ENCODE peak calls at places on chromosomes 4 and X, in six cellular contexts. S, L, K, R, C and A are unnamed samples.

GRCh38 chr4:68129793-68130192 is at the start of gene TMPRSS11F:
- DNase-seq in C (no peak), K (no peak), L (no peak), S (no peak), R (peak), A (no peak)

GRCh38 chr4:48109413-48110263 is 24.4 kb downstream of the TXK start:
- DNase-seq in C (no peak), L (no peak), K (peak), R (peak), S (peak), A (peak)

GRCh38 chrX:150506486-150506885 is 61.9 kb upstream of the MTM1 start:
- DNase-seq in C (peak), L (no peak), S (no peak), R (no peak), K (no peak), A (peak)

GRCh38 chr4:153766758-153767157 is 6.9 kb upstream of the RNF175 start:
- DNase-seq in K (no peak), L (no peak), S (no peak), R (no peak), C (no peak), A (no peak)

GRCh38 chr4:94759767-94760211 is 2.0 kb downstream of the BMPR1B start:
- DNase-seq in C (no peak), L (no peak), R (no peak), K (no peak), S (no peak), A (no peak)

GRCh38 chrX:118497180-118497814 is 1.7 kb downstream of the DOCK11 start:
- DNase-seq in R (no peak), L (no peak), C (no peak), S (no peak), K (peak), A (no peak)

GRCh38 chr4:177070533-177070932 is 239.1 kb upstream of the NEIL3 start:
- DNase-seq in R (no peak), S (no peak), L (no peak), K (no peak), C (no peak), A (no peak)

GRCh38 chr4:35818520-35818919 is 425.8 kb downstream of the ARAP2 start:
- DNase-seq in S (no peak), K (no peak), R (no peak), L (no peak), C (no peak), A (no peak)

GRCh38 chrX:139560221-139560620 is 29.7 kb downstream of the F9 start:
- DNase-seq in S (no peak), L (no peak), R (no peak), C (no peak), K (no peak), A (no peak)

GRCh38 chr4:116953947-116954346 is 131.4 kb downstream of the TRAM1L1 start:
- DNase-seq in L (no peak), C (no peak), R (no peak), K (no peak), S (no peak), A (no peak)

GRCh38 chr4:7192252-7193039 is at the start of gene SORCS2:
- DNase-seq in L (peak), K (peak), S (peak), R (peak), C (peak), A (peak)

GRCh38 chrX:10681167-10681566 is 60.8 kb upstream of the MID1 start:
- DNase-seq in C (no peak), L (no peak), K (no peak), S (no peak), R (no peak), A (no peak)

GRCh38 chr4:28310926-28311325 is 1450.3 kb downstream of the STIM2 start:
- DNase-seq in K (no peak), C (no peak), R (no peak), S (no peak), L (no peak), A (no peak)

GRCh38 chr4:3880595-3881120 is 114.5 kb downstream of the ADRA2C start:
- DNase-seq in S (peak), R (peak), L (peak), K (peak), C (peak), A (peak)

GRCh38 chrX:134452591-134452990 is 7.4 kb upstream of the HPRT1 start:
- DNase-seq in R (no peak), L (no peak), S (no peak), C (no peak), K (no peak), A (no peak)

GRCh38 chrX:134457708-134458107 is 2.3 kb upstream of the HPRT1 start:
- DNase-seq in K (no peak), R (no peak), L (no peak), S (no peak), C (no peak), A (no peak)

GRCh38 chrX:134454506-134454905 is 5.5 kb upstream of the HPRT1 start:
- DNase-seq in L (no peak), C (no peak), R (no peak), S (no peak), K (no peak), A (no peak)

GRCh38 chrX:134453631-134454030 is 6.3 kb upstream of the HPRT1 start:
- DNase-seq in C (no peak), L (no peak), R (no peak), K (no peak), S (no peak), A (no peak)
- TF ChIP-seq JUN in C (no peak), L (no peak), R (no peak), K (no peak), S (no peak), A (no peak)

DNA sequence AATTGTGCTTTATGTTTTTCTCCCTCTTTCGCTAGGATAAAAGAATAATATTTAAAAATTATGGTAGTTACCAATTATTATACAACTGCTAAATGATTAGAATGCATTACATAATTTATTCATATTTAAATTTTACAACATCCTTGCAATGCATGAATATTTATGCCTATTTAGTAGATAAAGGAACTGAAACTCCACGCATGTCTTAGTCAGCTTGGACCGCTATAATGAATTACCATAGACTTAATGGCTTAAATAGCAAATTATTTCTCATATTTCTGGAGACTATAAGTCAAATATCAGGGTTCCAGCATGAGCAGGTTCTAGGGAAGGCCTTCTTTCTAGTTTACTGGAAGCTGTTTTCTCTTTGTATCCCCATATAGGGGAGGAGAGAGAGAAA is 1555.4 kb upstream of the ADGRL3 start:
- DNase-seq in S (no peak), C (no peak), R (no peak), L (no peak), K (no peak), A (no peak)
- TF ChIP-seq CTCF in S (no peak), C (no peak), R (no peak), L (no peak), K (no peak), A (no peak)

DNA sequence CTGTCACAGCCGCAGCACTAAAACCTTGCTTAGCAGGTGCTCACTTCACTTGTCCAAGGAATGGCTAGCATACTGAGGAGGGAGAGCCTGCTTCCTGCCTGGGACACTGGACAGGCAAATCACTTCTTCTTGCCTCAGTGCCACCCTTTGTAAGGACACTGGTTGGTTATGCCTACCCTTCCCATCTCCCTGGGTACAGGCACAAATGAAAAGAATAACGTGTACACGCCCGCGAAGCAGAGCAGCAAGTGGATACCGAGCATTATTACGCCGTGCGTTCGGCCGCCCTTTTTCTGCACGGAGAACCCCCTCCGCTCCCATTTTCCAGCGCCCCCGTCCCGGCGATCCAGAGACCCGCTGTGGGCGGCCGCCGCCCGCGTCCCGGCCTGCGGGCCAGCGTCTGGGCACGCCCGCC is 338 bp upstream of the KLHL2 start:
- DNase-seq in L (no peak), S (peak), R (peak), K (no peak), C (no peak), A (peak)
- TF ChIP-seq JUN in L (no peak), S (no peak), R (no peak), K (no peak), C (no peak), A (no peak)

GRCh38 chrX:12076046-12076445 is 62.2 kb upstream of the FRMPD4 start:
- DNase-seq in K (no peak), R (no peak), C (no peak), S (no peak), L (no peak), A (no peak)
- TF ChIP-seq CTCF in K (no peak), R (no peak), C (no peak), S (no peak), L (no peak), A (no peak)

GRCh38 chrX:130704053-130705038 is 198.7 kb downstream of the ENOX2 start:
- DNase-seq in R (peak), L (no peak), S (no peak), C (no peak), K (peak), A (peak)
- TF ChIP-seq JUN in R (no peak), L (no peak), S (no peak), C (no peak), K (no peak), A (peak)

GRCh38 chr4:14254252-14254651 is 626.7 kb upstream of the BOD1L1 start:
- DNase-seq in C (peak), K (no peak), R (no peak), S (peak), L (peak), A (peak)
- TF ChIP-seq CTCF in C (peak), K (no peak), R (peak), S (no peak), L (peak), A (peak)

GRCh38 chrX:49106930-49107329 is 16.6 kb downstream of the GPKOW start:
- DNase-seq in R (peak), K (peak), S (peak), L (peak), C (no peak), A (peak)
- TF ChIP-seq JUN in R (no peak), K (no peak), S (no peak), L (no peak), C (no peak), A (no peak)

DNA sequence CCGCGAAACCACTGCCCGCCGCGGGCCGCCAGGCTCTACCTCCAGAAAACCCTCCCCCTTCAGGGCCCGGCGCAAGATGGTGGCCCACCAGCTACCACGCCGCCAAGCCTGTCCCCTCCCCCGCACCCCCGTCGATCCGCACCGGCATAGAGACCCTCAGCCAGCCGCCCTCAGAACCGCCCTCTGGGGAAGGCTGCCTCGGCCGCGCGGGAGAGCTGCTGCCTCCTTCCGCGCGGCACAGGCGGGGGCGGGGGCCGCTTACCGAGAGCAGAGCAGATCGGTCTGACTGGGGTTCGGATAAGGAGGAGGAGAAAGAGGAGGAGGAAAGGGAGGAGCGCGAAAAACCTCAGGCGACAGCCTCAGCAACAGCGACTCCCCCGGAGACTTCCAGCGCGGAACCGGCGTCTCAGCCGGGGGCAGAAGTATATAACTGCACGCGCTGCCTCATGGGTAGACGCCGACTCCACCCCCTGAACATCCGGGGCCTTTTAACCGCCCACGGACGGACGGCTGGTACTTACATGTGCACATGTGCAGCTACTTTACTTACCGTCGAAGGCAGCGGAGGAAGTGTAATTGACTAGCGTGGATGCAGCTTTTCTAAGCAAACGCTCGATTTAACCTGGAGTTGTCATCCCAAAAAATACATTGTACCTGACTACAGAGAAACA is at the start of gene ZNF280C:
- DNase-seq in R (peak), L (peak), S (peak), K (peak), C (peak), A (peak)
- TF ChIP-seq CTCF in R (peak), L (no peak), S (no peak), K (peak), C (no peak), A (peak)